ENCODE peak calls at places on chromosome 6, in four cellular contexts. One of them, this sample, is unnamed.

GRCh38 chr6:42118162-42119001 is 24.0 kb downstream of the C6orf132 start:
- DNase-seq in GM12878: no peak
- DNase-seq in IMR-90: no peak
- DNase-seq in K562: no peak
- DNase-seq in this sample: no peak

GRCh38 chr6:85403331-85404015 is 46.4 kb upstream of the NT5E start:
- DNase-seq in K562: no peak
- DNase-seq in IMR-90: peak; percentile 92
- DNase-seq in GM12878: no peak
- DNase-seq in this sample: peak; percentile 90

GRCh38 chr6:63844287-63844686 is 208.7 kb downstream of the PHF3 start:
- DNase-seq in K562: no peak
- DNase-seq in IMR-90: peak; percentile 96
- DNase-seq in GM12878: no peak
- DNase-seq in this sample: no peak

GRCh38 chr6:7107578-7108195 is at the start of gene RREB1:
- DNase-seq in GM12878: no peak
- DNase-seq in IMR-90: peak; percentile 54
- DNase-seq in K562: peak; percentile 92
- DNase-seq in this sample: peak; percentile 68

GRCh38 chr6:48184644-48185043 is 73.6 kb upstream of the PTCHD4 start:
- DNase-seq in K562: no peak
- DNase-seq in IMR-90: no peak
- DNase-seq in GM12878: no peak
- DNase-seq in this sample: no peak

GRCh38 chr6:18601515-18602035 is 214.4 kb downstream of the RNF144B start:
- DNase-seq in GM12878: no peak
- DNase-seq in K562: no peak
- DNase-seq in IMR-90: no peak
- DNase-seq in this sample: no peak

GRCh38 chr6:105322499-105323231 is 80.2 kb downstream of the PREP start:
- DNase-seq in GM12878: no peak
- DNase-seq in K562: peak; percentile 11
- DNase-seq in IMR-90: no peak
- DNase-seq in this sample: no peak

GRCh38 chr6:158999669-159000403 is at the start of gene RSPH3:
- DNase-seq in K562: peak; percentile 99
- DNase-seq in IMR-90: peak; percentile 90
- DNase-seq in GM12878: peak; percentile 77
- DNase-seq in this sample: peak; percentile 66

GRCh38 chr6:41705996-41706835 is 29.2 kb downstream of the TFEB start:
- DNase-seq in IMR-90: peak; percentile 68
- DNase-seq in K562: peak; percentile 78
- DNase-seq in GM12878: peak; percentile 87
- DNase-seq in this sample: peak; percentile 14

GRCh38 chr6:101129851-101130250 is 248.7 kb upstream of the ASCC3 start:
- DNase-seq in K562: no peak
- DNase-seq in IMR-90: no peak
- DNase-seq in GM12878: no peak
- DNase-seq in this sample: no peak

GRCh38 chr6:42336431-42336830 is 115.3 kb downstream of the TRERF1 start:
- DNase-seq in K562: no peak
- DNase-seq in GM12878: no peak
- DNase-seq in IMR-90: no peak
- DNase-seq in this sample: no peak

GRCh38 chr6:395432-396125 is 4.0 kb downstream of the IRF4 start:
- DNase-seq in GM12878: no peak
- DNase-seq in K562: no peak
- DNase-seq in IMR-90: no peak
- DNase-seq in this sample: no peak

GRCh38 chr6:391559-392440 is at the start of gene IRF4:
- DNase-seq in IMR-90: no peak
- DNase-seq in K562: no peak
- DNase-seq in GM12878: no peak
- DNase-seq in this sample: no peak

GRCh38 chr6:392441-393390 is 1.2 kb downstream of the IRF4 start:
- DNase-seq in K562: no peak
- DNase-seq in GM12878: no peak
- DNase-seq in IMR-90: no peak
- DNase-seq in this sample: no peak

GRCh38 chr6:394641-395289 is 3.2 kb downstream of the IRF4 start:
- DNase-seq in IMR-90: no peak
- DNase-seq in GM12878: no peak
- DNase-seq in K562: no peak
- DNase-seq in this sample: no peak

GRCh38 chr6:393391-394221 is 2.1 kb downstream of the IRF4 start:
- DNase-seq in GM12878: no peak
- DNase-seq in K562: no peak
- DNase-seq in IMR-90: no peak
- DNase-seq in this sample: no peak
- TF ChIP-seq POLR2A in GM12878: peak; percentile 85
- TF ChIP-seq POLR2A in K562: no peak
- TF ChIP-seq POLR2A in IMR-90: no peak
- TF ChIP-seq POLR2A in this sample: no peak

DNA sequence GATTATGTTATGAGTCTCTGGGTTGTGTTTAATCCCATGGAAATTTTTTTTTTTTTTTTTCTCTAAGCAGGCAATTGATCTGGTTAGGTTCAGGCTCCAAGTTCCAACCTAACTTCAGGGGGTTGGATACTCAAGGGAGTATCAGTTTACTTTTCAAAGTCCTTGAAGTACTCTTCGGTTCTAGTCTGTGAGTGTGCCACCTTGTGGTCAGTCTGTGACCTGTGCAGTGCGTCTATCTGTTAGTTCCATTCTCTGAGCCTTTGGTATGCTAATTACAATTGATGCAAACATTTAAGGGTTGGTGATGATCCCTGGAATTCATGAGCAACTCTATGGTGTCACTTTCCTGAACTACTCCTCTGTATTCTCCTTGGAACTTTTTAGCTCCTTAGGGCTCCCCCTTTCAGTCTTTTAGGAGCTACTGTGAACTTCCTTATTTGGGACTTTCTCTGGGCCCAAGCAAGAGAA is 342.0 kb downstream of the SOX4 start:
- DNase-seq in IMR-90: peak; percentile 69
- DNase-seq in GM12878: no peak
- DNase-seq in K562: peak; percentile 69
- DNase-seq in this sample: no peak
- TF ChIP-seq CTCF in IMR-90: peak; percentile 43
- TF ChIP-seq CTCF in GM12878: peak; percentile 64
- TF ChIP-seq CTCF in K562: peak; percentile 64
- TF ChIP-seq CTCF in this sample: peak; percentile 42

GRCh38 chr6:143536461-143536865 is 24.9 kb upstream of the FUCA2 start:
- DNase-seq in K562: no peak
- DNase-seq in IMR-90: peak; percentile 33
- DNase-seq in GM12878: no peak
- DNase-seq in this sample: peak; percentile 34
- TF ChIP-seq FOS in K562: no peak
- TF ChIP-seq FOS in IMR-90: no peak
- TF ChIP-seq FOS in GM12878: no peak
- TF ChIP-seq FOS in this sample: no peak

GRCh38 chr6:32215617-32216016 is 8.2 kb downstream of the NOTCH4 start:
- DNase-seq in IMR-90: no peak
- DNase-seq in GM12878: no peak
- DNase-seq in K562: no peak
- DNase-seq in this sample: no peak
- TF ChIP-seq POLR2A in IMR-90: no peak
- TF ChIP-seq POLR2A in GM12878: no peak
- TF ChIP-seq POLR2A in K562: no peak
- TF ChIP-seq POLR2A in this sample: no peak

GRCh38 chr6:154797857-154798256 is 64.6 kb downstream of the SCAF8 start:
- DNase-seq in K562: no peak
- DNase-seq in IMR-90: no peak
- DNase-seq in GM12878: no peak
- DNase-seq in this sample: no peak

GRCh38 chr6:154792761-154793160 is 59.5 kb downstream of the SCAF8 start:
- DNase-seq in K562: no peak
- DNase-seq in GM12878: no peak
- DNase-seq in IMR-90: peak; percentile 12
- DNase-seq in this sample: no peak

GRCh38 chr6:154800338-154800737 is 67.1 kb downstream of the SCAF8 start:
- DNase-seq in IMR-90: no peak
- DNase-seq in GM12878: no peak
- DNase-seq in K562: no peak
- DNase-seq in this sample: no peak

GRCh38 chr6:154791561-154792317 is 58.5 kb downstream of the SCAF8 start:
- DNase-seq in GM12878: no peak
- DNase-seq in IMR-90: peak; percentile 21
- DNase-seq in K562: no peak
- DNase-seq in this sample: peak; percentile 13

DNA sequence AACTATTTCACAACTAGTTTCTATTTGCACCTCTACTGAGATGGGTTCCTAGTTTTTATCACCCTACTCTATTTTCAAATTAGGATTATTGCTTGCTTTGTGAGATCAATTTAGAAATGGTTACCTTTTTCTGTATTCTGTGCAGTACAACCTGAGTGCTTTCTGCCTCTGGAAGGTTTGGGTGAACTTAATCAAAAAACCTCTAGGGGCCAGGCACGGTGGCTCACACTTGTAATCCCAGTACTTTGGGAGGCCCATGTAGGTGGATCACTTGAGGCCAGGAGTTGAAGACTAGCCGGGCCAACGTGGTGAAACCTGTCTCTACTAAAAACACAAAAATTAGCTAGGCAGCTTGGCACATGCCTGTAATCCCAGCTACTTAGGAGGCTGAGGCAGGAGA is 63.3 kb downstream of the SCAF8 start:
- DNase-seq in IMR-90: no peak
- DNase-seq in K562: no peak
- DNase-seq in GM12878: no peak
- DNase-seq in this sample: no peak
- TF ChIP-seq CTCF in IMR-90: no peak
- TF ChIP-seq CTCF in K562: no peak
- TF ChIP-seq CTCF in GM12878: no peak
- TF ChIP-seq CTCF in this sample: no peak

GRCh38 chr6:134932535-134933470 is 17.1 kb downstream of the ALDH8A1 start:
- DNase-seq in K562: no peak
- DNase-seq in GM12878: no peak
- DNase-seq in IMR-90: no peak
- DNase-seq in this sample: no peak

GRCh38 chr6:134928151-134928917 is 21.6 kb downstream of the ALDH8A1 start:
- DNase-seq in IMR-90: no peak
- DNase-seq in GM12878: no peak
- DNase-seq in K562: no peak
- DNase-seq in this sample: no peak

GRCh38 chr6:134930463-134930862 is 19.4 kb downstream of the ALDH8A1 start:
- DNase-seq in GM12878: no peak
- DNase-seq in IMR-90: no peak
- DNase-seq in K562: no peak
- DNase-seq in this sample: no peak

GRCh38 chr6:134935076-134935475 is 14.8 kb downstream of the ALDH8A1 start:
- DNase-seq in IMR-90: peak; percentile 67
- DNase-seq in K562: no peak
- DNase-seq in GM12878: no peak
- DNase-seq in this sample: no peak

DNA sequence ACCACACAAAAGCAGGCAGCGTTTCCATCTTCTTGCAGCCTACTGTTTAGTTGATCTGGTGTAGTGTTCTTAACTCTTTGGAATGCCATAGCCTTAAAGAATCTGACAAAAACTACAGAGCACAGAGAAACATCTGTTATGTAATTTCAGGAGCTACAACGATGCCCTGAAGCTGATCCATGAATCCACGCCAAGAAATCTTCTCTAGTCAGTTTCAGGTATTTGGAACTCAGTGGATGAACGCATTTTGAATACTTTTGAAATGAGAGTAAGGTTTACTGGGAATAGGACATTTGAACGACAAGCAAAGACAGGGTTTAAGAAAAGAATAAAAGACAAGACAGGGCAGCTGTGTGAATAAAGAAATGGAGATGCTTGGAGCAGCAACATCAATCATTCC is 17.8 kb downstream of the ALDH8A1 start:
- DNase-seq in K562: no peak
- DNase-seq in IMR-90: no peak
- DNase-seq in GM12878: no peak
- DNase-seq in this sample: no peak
- TF ChIP-seq FOS in K562: no peak
- TF ChIP-seq FOS in IMR-90: no peak
- TF ChIP-seq FOS in GM12878: no peak
- TF ChIP-seq FOS in this sample: no peak

DNA sequence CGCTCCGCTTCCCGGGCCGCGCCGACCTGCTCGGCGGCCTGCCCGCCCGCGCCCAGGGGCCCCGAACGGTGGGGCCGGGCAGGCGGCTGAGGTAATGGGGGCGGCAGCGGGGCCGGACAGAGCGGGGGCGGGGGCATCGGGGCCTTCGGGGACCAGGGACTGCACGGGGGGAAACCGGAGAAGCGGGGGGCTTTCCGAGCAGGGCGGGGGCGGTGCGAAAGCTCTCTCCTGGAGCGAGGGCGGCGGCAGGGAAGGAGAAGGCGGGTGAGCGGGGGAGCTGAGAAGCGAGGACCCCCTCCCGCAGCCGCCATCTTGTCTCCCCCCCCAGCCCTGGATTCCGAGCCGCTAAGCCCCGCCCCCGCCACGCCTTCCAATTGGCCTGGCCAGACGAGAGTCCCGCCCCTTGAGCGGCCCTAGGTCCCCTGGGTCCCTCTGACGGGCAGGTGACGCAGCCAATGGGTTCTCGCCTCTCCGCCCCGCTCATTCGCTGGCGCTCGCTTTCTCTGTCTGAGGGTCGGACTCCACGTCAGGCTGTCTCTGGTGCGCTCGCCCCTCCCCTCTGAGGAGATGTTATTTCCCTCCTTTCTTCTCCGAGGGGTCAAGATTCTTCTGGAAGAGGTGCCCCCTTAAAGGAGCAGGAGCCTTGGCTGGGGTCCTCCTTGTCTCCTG is 470 bp downstream of the BRPF3 start:
- DNase-seq in K562: peak; percentile 100
- DNase-seq in GM12878: peak; percentile 88
- DNase-seq in IMR-90: peak; percentile 96
- DNase-seq in this sample: peak; percentile 98
- TF ChIP-seq POLR2A in K562: peak; percentile 83
- TF ChIP-seq POLR2A in GM12878: peak; percentile 79
- TF ChIP-seq POLR2A in IMR-90: peak; percentile 57
- TF ChIP-seq POLR2A in this sample: peak; percentile 59

DNA sequence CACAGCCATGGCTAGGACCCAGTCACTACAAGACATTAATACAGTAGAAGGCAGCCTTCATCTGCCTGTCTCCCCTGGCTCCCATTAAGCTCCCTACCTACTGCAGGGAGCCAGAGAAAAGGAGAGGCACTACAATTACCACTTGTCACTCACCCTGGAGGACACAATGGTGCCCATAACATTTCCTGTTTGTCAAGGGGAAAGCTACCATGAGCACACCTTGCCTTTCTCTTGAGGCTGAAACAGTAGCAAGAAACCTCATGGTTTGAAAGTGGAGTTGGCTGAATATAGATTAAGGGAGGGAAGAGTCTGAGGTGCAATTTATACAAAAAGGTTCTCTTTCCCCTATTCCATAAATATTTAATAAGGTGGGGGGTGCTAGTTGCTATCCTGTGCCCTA is 27.9 kb downstream of the STK38 start:
- DNase-seq in K562: no peak
- DNase-seq in IMR-90: no peak
- DNase-seq in GM12878: no peak
- DNase-seq in this sample: no peak
- TF ChIP-seq CTCF in K562: no peak
- TF ChIP-seq CTCF in IMR-90: no peak
- TF ChIP-seq CTCF in GM12878: no peak
- TF ChIP-seq CTCF in this sample: no peak

This sample was measured in endothelial cell of umbilical vein.